ENCODE peak calls at places on chromosomes 13 and 19, in five cellular contexts. One of them, this sample, is unnamed.

GRCh38 chr13:91185294-91185863 is 162.1 kb upstream of the MIR17HG start:
- DNase-seq in GM20000: no peak
- DNase-seq in cardiac fibroblast: peak
- DNase-seq in substantia nigra: no peak
- DNase-seq in RCC 7860: no peak
- DNase-seq in this sample: no peak

GRCh38 chr19:2715470-2716274 is 5.5 kb downstream of the DIRAS1 start:
- DNase-seq in GM20000: no peak
- DNase-seq in cardiac fibroblast: no peak
- DNase-seq in substantia nigra: no peak
- DNase-seq in RCC 7860: no peak
- DNase-seq in this sample: no peak

GRCh38 chr13:30319703-30320102 is 12.4 kb upstream of the KATNAL1 start:
- DNase-seq in GM20000: no peak
- DNase-seq in cardiac fibroblast: no peak
- DNase-seq in substantia nigra: peak
- DNase-seq in RCC 7860: no peak
- DNase-seq in this sample: no peak

GRCh38 chr19:33641261-33641660 is 19.5 kb downstream of the CHST8 start:
- DNase-seq in GM20000: no peak
- DNase-seq in cardiac fibroblast: no peak
- DNase-seq in substantia nigra: no peak
- DNase-seq in RCC 7860: no peak
- DNase-seq in this sample: no peak

GRCh38 chr13:100528353-100528752 is 60.2 kb downstream of the GGACT start:
- DNase-seq in GM20000: no peak
- DNase-seq in cardiac fibroblast: no peak
- DNase-seq in substantia nigra: no peak
- DNase-seq in RCC 7860: no peak
- DNase-seq in this sample: no peak

GRCh38 chr19:24074720-24075119 is 12.3 kb upstream of the ZNF254 start:
- DNase-seq in GM20000: no peak
- DNase-seq in cardiac fibroblast: no peak
- DNase-seq in substantia nigra: no peak
- DNase-seq in RCC 7860: no peak
- DNase-seq in this sample: no peak

GRCh38 chr19:45187421-45188100 is 9.0 kb downstream of the BLOC1S3 start:
- DNase-seq in GM20000: peak
- DNase-seq in cardiac fibroblast: peak
- DNase-seq in substantia nigra: no peak
- DNase-seq in RCC 7860: no peak
- DNase-seq in this sample: peak

GRCh38 chr19:40389404-40390083 is 437 bp downstream of the HIPK4 start:
- DNase-seq in GM20000: no peak
- DNase-seq in cardiac fibroblast: no peak
- DNase-seq in substantia nigra: no peak
- DNase-seq in RCC 7860: no peak
- DNase-seq in this sample: no peak

GRCh38 chr19:5628919-5629481 is 6.1 kb downstream of the SAFB start:
- DNase-seq in GM20000: no peak
- DNase-seq in cardiac fibroblast: no peak
- DNase-seq in substantia nigra: no peak
- DNase-seq in RCC 7860: no peak
- DNase-seq in this sample: peak

GRCh38 chr19:34171539-34171876 is 796 bp upstream of the LSM14A start:
- DNase-seq in GM20000: peak
- DNase-seq in cardiac fibroblast: no peak
- DNase-seq in substantia nigra: no peak
- DNase-seq in RCC 7860: peak
- DNase-seq in this sample: peak

GRCh38 chr13:93476175-93476574 is 249.6 kb downstream of the GPC6 start:
- DNase-seq in GM20000: no peak
- DNase-seq in cardiac fibroblast: peak
- DNase-seq in substantia nigra: no peak
- DNase-seq in RCC 7860: no peak
- DNase-seq in this sample: no peak

GRCh38 chr13:48775804-48776203 is 122.1 kb downstream of the CYSLTR2 start:
- DNase-seq in GM20000: no peak
- DNase-seq in cardiac fibroblast: peak
- DNase-seq in substantia nigra: no peak
- DNase-seq in RCC 7860: peak
- DNase-seq in this sample: no peak

This sample was measured in GM10248.